ENCODE peak calls at places on chromosomes 7 and 10, in nine cellular contexts. P, U, Y, F, A, K, C, L and Q are unnamed samples.

GRCh38 chr10:70321897-70322890 is 38.4 kb upstream of the NPFFR1 start:
- DNase-seq in C (no peak), Y (no peak), L (no peak), A (no peak), F (no peak), K (no peak), P (no peak), U (no peak), Q (no peak)

GRCh38 chr7:50335795-50336754 is 31.6 kb downstream of the IKZF1 start:
- DNase-seq in A (no peak), C (peak), P (no peak), U (no peak), Y (no peak), L (no peak), K (no peak), F (peak), Q (no peak)

GRCh38 chr7:141271451-141271850 is 197.6 kb downstream of the TMEM178B start:
- DNase-seq in L (no peak), U (no peak), P (no peak), Y (no peak), K (no peak), C (no peak), F (no peak), A (no peak), Q (no peak)

GRCh38 chr10:54985732-54986131 is 184.7 kb upstream of the PCDH15 start:
- DNase-seq in P (no peak), K (no peak), C (no peak), A (no peak), U (no peak), F (no peak), Y (no peak), L (no peak), Q (no peak)

GRCh38 chr10:43206391-43207235 is 60.3 kb downstream of the RASGEF1A start:
- DNase-seq in K (peak), L (no peak), P (no peak), C (no peak), F (no peak), U (no peak), Y (no peak), A (no peak), Q (no peak)

GRCh38 chr7:103134866-103135554 is 13.9 kb downstream of the NAPEPLD start:
- DNase-seq in K (no peak), P (no peak), U (no peak), Y (no peak), A (no peak), F (no peak), C (no peak), L (no peak), Q (no peak)

GRCh38 chr10:110263164-110263563 is 41.6 kb downstream of the SMNDC1 start:
- DNase-seq in U (no peak), A (no peak), C (no peak), F (no peak), K (no peak), L (no peak), P (no peak), Y (no peak), Q (no peak)

GRCh38 chr7:117129538-117129955 is 176.2 kb downstream of the ST7 start:
- DNase-seq in C (no peak), L (no peak), Y (no peak), F (no peak), P (no peak), U (no peak), K (no peak), A (no peak), Q (no peak)

GRCh38 chr10:124736491-124737136 is 7.6 kb downstream of the FAM53B start:
- DNase-seq in Y (peak), K (peak), F (no peak), A (no peak), L (peak), P (no peak), C (no peak), U (no peak), Q (no peak)

GRCh38 chr7:17928055-17928454 is 12.2 kb downstream of the SNX13 start:
- DNase-seq in U (no peak), F (no peak), P (no peak), L (no peak), K (no peak), Y (no peak), C (no peak), A (no peak), Q (no peak)

GRCh38 chr7:134690016-134690415 is 43.4 kb downstream of the BPGM start:
- DNase-seq in C (no peak), K (no peak), Y (peak), L (no peak), U (no peak), P (no peak), A (peak), F (no peak), Q (no peak)

GRCh38 chr7:16891338-16891737 is 9.6 kb upstream of the AGR3 start:
- DNase-seq in F (no peak), P (no peak), K (no peak), Y (peak), L (no peak), A (peak), U (peak), C (no peak), Q (no peak)